ENCODE peak calls at places on chromosomes 12 and 14, in ten cellular contexts. One of them, this sample, is unnamed.

GRCh38 chr14:31880935-31881334 is 196.2 kb upstream of the ARHGAP5 start:
- DNase-seq in endothelial cell: no peak
- DNase-seq in IMR-90: peak
- DNase-seq in testis: no peak
- DNase-seq in HFFc6: peak
- DNase-seq in A549: peak
- DNase-seq in B cell: no peak
- DNase-seq in BJ: peak
- DNase-seq in breast epithelium: no peak
- DNase-seq in AG10803: peak
- DNase-seq in this sample: no peak

GRCh38 chr12:55706840-55707671 is 648 bp downstream of the ITGA7 start:
- DNase-seq in BJ: no peak
- DNase-seq in testis: no peak
- DNase-seq in B cell: no peak
- DNase-seq in A549: no peak
- DNase-seq in AG10803: no peak
- DNase-seq in IMR-90: no peak
- DNase-seq in HFFc6: no peak
- DNase-seq in breast epithelium: no peak
- DNase-seq in endothelial cell: no peak
- DNase-seq in this sample: peak

GRCh38 chr12:132166801-132167591 is 22.7 kb downstream of the NOC4L start:
- DNase-seq in B cell: no peak
- DNase-seq in IMR-90: no peak
- DNase-seq in A549: no peak
- DNase-seq in testis: no peak
- DNase-seq in breast epithelium: no peak
- DNase-seq in endothelial cell: no peak
- DNase-seq in BJ: no peak
- DNase-seq in HFFc6: no peak
- DNase-seq in AG10803: no peak
- DNase-seq in this sample: no peak

GRCh38 chr14:91501348-91501747 is 8.8 kb downstream of the PPP4R3A start:
- DNase-seq in endothelial cell: no peak
- DNase-seq in HFFc6: no peak
- DNase-seq in A549: no peak
- DNase-seq in breast epithelium: no peak
- DNase-seq in B cell: no peak
- DNase-seq in IMR-90: no peak
- DNase-seq in BJ: no peak
- DNase-seq in AG10803: no peak
- DNase-seq in testis: no peak
- DNase-seq in this sample: no peak

GRCh38 chr14:91924871-91925726 is 22.4 kb downstream of the FBLN5 start:
- DNase-seq in testis: peak
- DNase-seq in AG10803: peak
- DNase-seq in IMR-90: no peak
- DNase-seq in A549: no peak
- DNase-seq in BJ: no peak
- DNase-seq in endothelial cell: no peak
- DNase-seq in HFFc6: no peak
- DNase-seq in B cell: no peak
- DNase-seq in breast epithelium: no peak
- DNase-seq in this sample: no peak

GRCh38 chr14:52840916-52841315 is 49.5 kb upstream of the GNPNAT1 start:
- DNase-seq in testis: peak
- DNase-seq in breast epithelium: no peak
- DNase-seq in A549: peak
- DNase-seq in B cell: no peak
- DNase-seq in HFFc6: peak
- DNase-seq in IMR-90: peak
- DNase-seq in BJ: no peak
- DNase-seq in AG10803: peak
- DNase-seq in endothelial cell: no peak
- DNase-seq in this sample: no peak

GRCh38 chr12:51818567-51819300 is 29.8 kb downstream of the FIGNL2 start:
- DNase-seq in testis: peak
- DNase-seq in endothelial cell: no peak
- DNase-seq in HFFc6: peak
- DNase-seq in IMR-90: peak
- DNase-seq in A549: no peak
- DNase-seq in AG10803: peak
- DNase-seq in BJ: peak
- DNase-seq in breast epithelium: no peak
- DNase-seq in B cell: no peak
- DNase-seq in this sample: no peak

GRCh38 chr14:23076785-23077408 is 18.0 kb downstream of the ACIN1 start:
- DNase-seq in testis: no peak
- DNase-seq in B cell: no peak
- DNase-seq in AG10803: no peak
- DNase-seq in BJ: no peak
- DNase-seq in A549: peak
- DNase-seq in endothelial cell: peak
- DNase-seq in HFFc6: peak
- DNase-seq in IMR-90: peak
- DNase-seq in breast epithelium: no peak
- DNase-seq in this sample: no peak

GRCh38 chr14:94054936-94055335 is 26.1 kb downstream of the DDX24 start:
- DNase-seq in BJ: no peak
- DNase-seq in B cell: no peak
- DNase-seq in A549: no peak
- DNase-seq in IMR-90: no peak
- DNase-seq in HFFc6: no peak
- DNase-seq in testis: peak
- DNase-seq in breast epithelium: no peak
- DNase-seq in AG10803: no peak
- DNase-seq in endothelial cell: no peak
- DNase-seq in this sample: no peak

GRCh38 chr14:49303952-49304516 is 282.1 kb downstream of the RPS29 start:
- DNase-seq in testis: peak
- DNase-seq in AG10803: peak
- DNase-seq in B cell: no peak
- DNase-seq in IMR-90: peak
- DNase-seq in A549: no peak
- DNase-seq in endothelial cell: peak
- DNase-seq in HFFc6: no peak
- DNase-seq in BJ: no peak
- DNase-seq in breast epithelium: no peak
- DNase-seq in this sample: no peak

GRCh38 chr12:104627975-104628322 is 171.2 kb downstream of the CHST11 start:
- DNase-seq in AG10803: no peak
- DNase-seq in IMR-90: no peak
- DNase-seq in breast epithelium: no peak
- DNase-seq in A549: no peak
- DNase-seq in endothelial cell: no peak
- DNase-seq in HFFc6: no peak
- DNase-seq in testis: no peak
- DNase-seq in B cell: no peak
- DNase-seq in BJ: no peak
- DNase-seq in this sample: no peak

GRCh38 chr12:2689879-2690278 is 104.9 kb upstream of the FKBP4 start:
- DNase-seq in HFFc6: no peak
- DNase-seq in testis: no peak
- DNase-seq in endothelial cell: no peak
- DNase-seq in breast epithelium: peak
- DNase-seq in IMR-90: no peak
- DNase-seq in BJ: no peak
- DNase-seq in AG10803: no peak
- DNase-seq in A549: no peak
- DNase-seq in B cell: no peak
- DNase-seq in this sample: no peak

DNA sequence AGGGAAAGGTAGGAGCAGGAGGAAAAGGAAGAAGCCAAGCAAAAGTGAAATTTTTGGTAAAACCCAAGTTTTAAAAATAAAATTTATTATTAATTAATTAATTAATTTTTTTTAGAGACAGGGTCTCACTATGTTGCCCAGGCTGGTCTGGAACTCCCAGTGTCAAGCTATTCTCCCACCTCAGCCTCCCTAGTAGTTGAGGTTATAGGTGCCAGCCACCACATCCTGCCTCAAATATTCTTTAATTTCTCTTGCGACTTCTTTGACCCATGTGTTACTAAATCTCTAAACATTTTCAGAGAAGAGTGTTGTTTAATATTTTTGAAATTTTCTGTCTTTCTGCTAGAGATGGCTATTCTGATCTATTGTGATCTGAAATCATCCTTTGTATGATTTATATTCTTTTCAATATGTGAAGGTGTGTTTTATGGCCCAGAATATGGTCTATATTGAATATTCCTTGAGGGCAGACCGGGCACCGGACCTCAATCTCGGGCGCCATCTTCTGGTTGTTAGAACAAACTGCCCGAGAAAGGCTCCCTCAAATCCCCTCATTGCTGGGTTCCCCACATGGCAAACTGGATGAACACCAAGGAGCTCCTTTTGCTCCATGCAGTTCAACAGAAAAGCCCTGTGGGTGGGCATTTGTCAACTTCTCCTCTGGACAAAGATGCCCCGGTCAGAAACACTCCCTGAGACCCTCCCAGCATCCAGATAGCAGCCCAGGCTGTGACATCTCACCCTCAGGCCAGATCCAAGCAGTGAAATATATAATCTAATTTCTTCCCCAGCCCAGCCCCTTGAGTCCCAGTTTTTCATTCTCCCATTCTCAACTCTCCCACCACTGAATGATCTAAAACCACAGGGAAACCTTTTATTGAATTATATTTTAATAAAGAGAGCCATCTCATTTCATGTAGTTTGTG is 110.5 kb downstream of the ASCL4 start:
- DNase-seq in endothelial cell: peak
- DNase-seq in HFFc6: peak
- DNase-seq in A549: peak
- DNase-seq in B cell: peak
- DNase-seq in AG10803: peak
- DNase-seq in IMR-90: peak
- DNase-seq in breast epithelium: no peak
- DNase-seq in testis: peak
- DNase-seq in BJ: no peak
- DNase-seq in this sample: peak
- TF ChIP-seq CTCF in endothelial cell: peak
- TF ChIP-seq CTCF in HFFc6: peak
- TF ChIP-seq CTCF in A549: peak
- TF ChIP-seq CTCF in B cell: peak
- TF ChIP-seq CTCF in AG10803: peak
- TF ChIP-seq CTCF in IMR-90: peak
- TF ChIP-seq CTCF in breast epithelium: peak
- TF ChIP-seq CTCF in testis: peak
- TF ChIP-seq CTCF in BJ: peak
- TF ChIP-seq CTCF in this sample: peak

GRCh38 chr12:96061864-96062453 is 26.6 kb upstream of the LTA4H start:
- DNase-seq in AG10803: peak
- DNase-seq in HFFc6: peak
- DNase-seq in BJ: peak
- DNase-seq in A549: peak
- DNase-seq in IMR-90: peak
- DNase-seq in B cell: peak
- DNase-seq in testis: peak
- DNase-seq in breast epithelium: peak
- DNase-seq in endothelial cell: peak
- DNase-seq in this sample: peak
- TF ChIP-seq CTCF in AG10803: peak
- TF ChIP-seq CTCF in HFFc6: peak
- TF ChIP-seq CTCF in BJ: peak
- TF ChIP-seq CTCF in A549: peak
- TF ChIP-seq CTCF in IMR-90: peak
- TF ChIP-seq CTCF in B cell: peak
- TF ChIP-seq CTCF in testis: peak
- TF ChIP-seq CTCF in breast epithelium: peak
- TF ChIP-seq CTCF in endothelial cell: peak
- TF ChIP-seq CTCF in this sample: peak

DNA sequence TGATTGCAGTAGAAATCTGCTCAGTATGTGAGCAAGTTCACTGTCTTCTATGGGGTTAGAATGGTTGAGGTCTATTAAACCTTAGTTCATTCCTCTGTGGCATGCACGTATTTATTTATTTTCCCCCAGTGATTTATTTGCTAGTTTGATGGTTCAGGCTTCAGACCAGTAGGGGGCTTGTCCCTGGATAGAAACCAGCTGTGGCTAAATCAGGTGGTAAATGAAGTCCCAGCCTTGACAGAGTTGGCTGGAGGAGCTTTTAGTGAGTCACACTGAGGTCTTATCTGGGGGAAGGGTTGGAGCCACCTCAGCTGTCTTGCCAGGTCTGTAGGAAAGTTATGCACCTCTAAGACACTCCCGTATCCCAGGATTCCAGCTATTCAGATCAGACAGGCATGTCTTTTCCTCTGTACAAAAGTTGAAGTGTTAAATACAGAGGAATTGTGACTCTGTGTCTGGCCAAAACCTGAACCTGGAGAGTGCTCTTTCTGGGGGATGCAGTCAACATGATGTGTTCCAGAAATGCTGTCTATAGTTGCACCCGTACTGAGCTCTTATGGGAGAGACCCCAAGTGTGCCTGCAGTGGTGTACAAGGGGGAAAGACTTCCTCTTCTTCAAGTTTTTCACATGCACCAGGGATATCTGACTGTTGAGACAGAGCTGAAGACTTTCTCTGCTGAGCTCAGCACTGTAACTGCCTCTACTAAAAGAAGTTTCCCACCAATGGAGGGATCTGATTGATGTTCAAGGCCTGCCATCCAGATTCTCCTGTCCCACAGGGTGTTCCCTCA is 1322.1 kb downstream of the TMEM121 start:
- DNase-seq in endothelial cell: no peak
- DNase-seq in BJ: no peak
- DNase-seq in B cell: peak
- DNase-seq in HFFc6: no peak
- DNase-seq in breast epithelium: no peak
- DNase-seq in testis: no peak
- DNase-seq in AG10803: no peak
- DNase-seq in A549: peak
- DNase-seq in IMR-90: no peak
- DNase-seq in this sample: no peak
- TF ChIP-seq CTCF in endothelial cell: no peak
- TF ChIP-seq CTCF in BJ: no peak
- TF ChIP-seq CTCF in B cell: peak
- TF ChIP-seq CTCF in HFFc6: peak
- TF ChIP-seq CTCF in breast epithelium: no peak
- TF ChIP-seq CTCF in testis: no peak
- TF ChIP-seq CTCF in AG10803: no peak
- TF ChIP-seq CTCF in A549: peak
- TF ChIP-seq CTCF in IMR-90: no peak
- TF ChIP-seq CTCF in this sample: no peak

DNA sequence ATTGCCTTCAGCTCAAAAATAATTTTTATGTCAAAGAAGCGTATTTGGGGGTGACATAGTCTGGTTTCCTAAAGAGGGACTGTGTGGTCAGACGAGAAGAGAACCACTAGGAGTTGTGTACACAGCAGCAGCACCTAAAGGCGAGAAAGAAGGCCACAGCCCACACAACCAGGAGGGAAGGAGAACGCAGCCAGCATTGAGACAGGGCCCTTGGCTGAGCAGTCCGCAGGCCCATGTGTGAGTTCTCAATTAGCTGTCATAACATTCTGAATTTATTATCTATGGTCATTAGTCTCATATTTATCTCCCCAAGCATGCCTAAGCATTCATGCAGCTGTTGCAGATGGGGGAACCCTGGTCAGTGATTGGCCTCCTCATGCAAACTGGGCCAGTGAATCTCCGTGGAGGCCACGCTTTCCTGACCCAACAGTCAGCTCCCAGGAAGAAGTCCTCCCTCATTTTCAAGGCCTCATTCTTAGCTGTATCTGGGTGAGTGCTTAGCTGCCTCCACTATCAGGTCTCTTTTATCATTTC is 81.2 kb upstream of the ATF7IP start:
- DNase-seq in HFFc6: no peak
- DNase-seq in BJ: no peak
- DNase-seq in breast epithelium: no peak
- DNase-seq in endothelial cell: no peak
- DNase-seq in A549: no peak
- DNase-seq in testis: peak
- DNase-seq in IMR-90: peak
- DNase-seq in B cell: no peak
- DNase-seq in AG10803: peak
- DNase-seq in this sample: no peak
- TF ChIP-seq CTCF in HFFc6: no peak
- TF ChIP-seq CTCF in BJ: no peak
- TF ChIP-seq CTCF in breast epithelium: no peak
- TF ChIP-seq CTCF in endothelial cell: no peak
- TF ChIP-seq CTCF in A549: no peak
- TF ChIP-seq CTCF in testis: no peak
- TF ChIP-seq CTCF in IMR-90: no peak
- TF ChIP-seq CTCF in B cell: no peak
- TF ChIP-seq CTCF in AG10803: no peak
- TF ChIP-seq CTCF in this sample: no peak